ENCODE peak calls at places on chromosomes 11 and 22, in nine cellular contexts. B is body of pancreas, J is heart right ventricle, U is transverse colon, Q is pancreas, D is heart left ventricle, C is tibial artery, E is suprapubic skin, R is fibroblast of lung. F is an unnamed sample.

GRCh38 chr22:24040946-24041345 is 29.8 kb downstream of the CABIN1 start:
- DNase-seq in C (no peak), U (no peak), E (peak; percentile 8), J (no peak), B (no peak), R (no peak), Q (no peak), D (no peak), F (no peak)

GRCh38 chr11:77075425-77075905 is 8.7 kb downstream of the CAPN5 start:
- DNase-seq in C (no peak), R (no peak), E (no peak), U (peak; percentile 78), D (no peak), B (no peak), J (no peak), Q (no peak), F (peak; percentile 55)

GRCh38 chr11:29312817-29313216 is 704.0 kb downstream of the KCNA4 start:
- DNase-seq in Q (no peak), B (no peak), D (no peak), C (no peak), R (peak; percentile 39), E (no peak), U (no peak), J (no peak), F (no peak)

GRCh38 chr22:23696326-23696851 is 5.6 kb downstream of the RGL4 start:
- DNase-seq in J (no peak), Q (no peak), D (peak; percentile 48), U (peak; percentile 52), E (no peak), B (peak; percentile 39), C (no peak), R (no peak), F (no peak)

GRCh38 chr11:131579932-131580387 is 209.5 kb downstream of the NTM start:
- DNase-seq in C (no peak), J (no peak), R (peak; percentile 43), B (no peak), D (no peak), U (no peak), Q (no peak), E (no peak), F (peak; percentile 51)

GRCh38 chr22:31477329-31477728 is 12.3 kb downstream of the EIF4ENIF1 start:
- DNase-seq in Q (no peak), J (no peak), U (no peak), D (no peak), C (no peak), R (no peak), E (no peak), B (no peak), F (no peak)

GRCh38 chr11:125701858-125702621 is 21.4 kb upstream of the ACRV1 start:
- DNase-seq in J (no peak), E (no peak), D (no peak), U (no peak), C (no peak), B (no peak), Q (no peak), R (no peak), F (no peak)

GRCh38 chr11:102118937-102119336 is 8.7 kb downstream of the YAP1 start:
- DNase-seq in J (no peak), R (no peak), D (no peak), E (no peak), B (no peak), Q (no peak), C (no peak), U (no peak), F (no peak)

GRCh38 chr11:15845261-15845660 is 511.1 kb downstream of the SOX6 start:
- DNase-seq in E (no peak), Q (no peak), U (no peak), C (no peak), R (no peak), J (no peak), B (no peak), D (no peak), F (no peak)

DNA sequence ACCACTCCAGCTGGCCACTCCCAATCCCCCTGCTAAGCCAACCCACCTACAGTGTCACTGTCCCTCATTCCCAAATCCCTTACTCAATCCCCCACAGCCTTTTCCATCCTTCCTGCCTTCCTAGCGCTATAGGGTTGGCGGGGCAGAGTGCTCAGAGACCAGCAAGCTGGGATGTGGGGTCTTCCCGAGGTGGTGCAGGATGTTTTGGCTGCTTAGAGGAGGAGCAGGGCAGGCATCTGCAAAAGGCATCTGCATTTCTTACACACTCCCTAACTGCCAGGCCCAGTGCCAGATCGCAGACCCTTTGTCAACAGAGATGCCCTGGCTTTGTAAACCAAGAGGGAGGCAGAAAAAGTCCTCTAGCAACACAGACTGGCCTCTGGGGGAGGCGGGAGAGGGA is 37.9 kb upstream of the ADA2 start:
- DNase-seq in R (no peak), C (no peak), U (no peak), B (no peak), E (no peak), Q (peak; percentile 41), D (no peak), J (no peak), F (no peak)
- H3K4me3 ChIP-seq in R (no peak overlapping the region), C (no peak overlapping the region), U (no peak overlapping the region), B (no peak overlapping the region), E (no peak overlapping the region), Q (no peak overlapping the region), D (no peak overlapping the region), J (no peak overlapping the region), F (no peak overlapping the region)

GRCh38 chr11:110713469-110713776 is 1.2 kb upstream of the ARHGAP20 start:
- DNase-seq in Q (no peak), E (no peak), C (no peak), B (no peak), J (no peak), U (no peak), D (no peak), R (no peak), F (no peak)

GRCh38 chr11:110711448-110711775 is 825 bp downstream of the ARHGAP20 start:
- DNase-seq in J (no peak), R (no peak), C (no peak), U (no peak), D (no peak), E (peak; percentile 49), Q (no peak), B (no peak), F (no peak)

GRCh38 chr11:110710520-110711381 is 1.5 kb downstream of the ARHGAP20 start:
- DNase-seq in D (peak; percentile 24), B (peak; percentile 32), Q (peak; percentile 45), J (peak; percentile 24), R (peak; percentile 43), C (peak; percentile 73), U (peak; percentile 40), E (peak; percentile 71), F (peak; percentile 28)

GRCh38 chr11:110711776-110712642 is at the start of gene ARHGAP20:
- DNase-seq in R (peak; percentile 64), C (peak; percentile 83), U (peak; percentile 77), Q (peak; percentile 54), B (peak; percentile 45), J (peak; percentile 71), D (peak; percentile 48), E (peak; percentile 83), F (peak; percentile 78)

DNA sequence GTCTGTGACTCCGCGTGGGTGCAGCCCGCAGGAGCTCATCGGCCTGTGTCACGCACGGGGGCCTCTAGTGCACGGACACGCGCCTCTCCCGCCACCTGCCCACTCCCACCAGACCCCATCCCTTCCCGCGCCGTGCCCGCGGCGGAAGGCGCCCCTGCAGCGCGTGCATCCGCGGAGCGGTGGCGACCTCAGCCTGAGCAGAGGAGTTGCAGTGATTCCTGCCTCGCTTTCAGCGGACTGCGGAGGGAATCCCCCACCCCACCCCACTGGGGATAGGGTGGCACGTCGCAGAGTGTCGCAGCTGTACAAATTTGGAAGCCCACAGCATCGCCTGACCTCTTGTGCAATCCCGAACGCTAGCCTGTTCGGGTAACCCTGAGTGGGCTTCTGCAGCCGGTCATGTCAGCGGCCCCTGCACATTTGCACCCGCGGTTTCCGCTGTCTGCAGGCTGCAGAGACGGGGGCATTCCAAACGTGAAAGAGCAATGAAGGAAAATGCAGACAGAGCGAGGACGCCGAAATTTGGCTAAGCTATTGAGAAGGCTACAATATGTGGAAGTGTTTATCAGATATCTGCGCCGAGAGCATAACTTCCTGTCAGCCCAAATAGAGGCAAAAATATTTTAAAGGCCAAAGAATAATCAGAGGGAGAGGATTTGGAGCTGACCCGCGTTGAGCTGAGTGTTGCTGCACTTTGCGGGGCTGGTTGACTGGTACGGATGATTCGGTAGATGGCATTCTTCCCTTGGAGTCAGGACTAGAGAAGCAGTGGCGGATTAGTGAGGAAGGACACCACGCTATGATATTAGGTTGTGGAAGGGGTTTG is 619 bp upstream of the ARHGAP20 start:
- DNase-seq in R (peak; percentile 75), U (peak; percentile 10), J (no peak), B (no peak), C (peak; percentile 66), E (no peak), D (no peak), Q (no peak), F (no peak)
- TF ChIP-seq CTCF in R (no peak), U (no peak), J (peak; percentile 27), B (no peak), C (no peak), E (no peak), D (no peak), Q (no peak), F (peak; percentile 2)

GRCh38 chr11:35145249-35145648 is 6.3 kb downstream of the CD44 start:
- DNase-seq in J (no peak), E (peak; percentile 78), B (peak; percentile 46), C (no peak), Q (peak; percentile 45), R (no peak), D (no peak), U (peak; percentile 70), F (no peak)
- H3K36me3 ChIP-seq in J (peaks cover 63% of the 10 kb centered on the region), E (no peaks in the 10 kb centered on the region), B (no peaks in the 10 kb centered on the region), C (no peaks in the 10 kb centered on the region), Q (no peaks in the 10 kb centered on the region), R (peaks cover 19% of the 10 kb centered on the region), D (no peaks in the 10 kb centered on the region), U (no peaks in the 10 kb centered on the region), F (no peaks in the 10 kb centered on the region)

DNA sequence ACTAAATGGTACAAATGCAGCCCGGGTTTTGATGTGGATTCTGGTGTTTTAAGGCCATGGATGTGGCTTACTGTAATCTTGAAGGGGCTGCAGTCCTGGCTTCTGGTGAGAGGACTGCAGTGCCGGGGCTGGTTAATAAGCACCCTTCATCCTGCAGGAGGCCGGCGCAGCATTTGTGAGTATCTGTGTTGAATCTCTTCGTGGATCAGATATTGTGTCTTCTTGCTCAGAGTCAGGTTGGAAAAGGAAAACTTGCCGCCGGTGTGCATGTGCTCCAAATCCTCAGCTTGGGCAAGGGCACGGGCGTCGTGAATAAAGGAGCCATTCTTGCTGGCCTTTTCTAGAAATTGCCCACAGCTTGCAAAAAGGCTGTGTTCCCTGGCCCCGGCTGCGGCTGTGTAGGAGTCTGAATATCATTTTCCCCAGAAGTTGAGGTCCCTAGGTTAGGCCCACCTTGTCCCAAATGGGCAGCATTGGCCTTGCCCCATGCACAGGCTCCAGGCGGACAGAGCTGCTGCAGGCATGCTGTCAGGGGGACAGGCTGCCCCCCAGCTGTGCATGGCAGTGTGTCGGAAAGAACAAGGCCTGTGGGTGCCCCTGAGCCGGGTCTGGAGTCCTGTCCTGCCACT is 28.9 kb upstream of the PARVB start:
- DNase-seq in E (no peak), C (no peak), D (no peak), B (no peak), J (no peak), R (no peak), U (no peak), Q (no peak), F (no peak)
- H3K4me3 ChIP-seq in E (no peak overlapping the region), C (no peak overlapping the region), D (peak overlapping the region; percentile 49), B (no peak overlapping the region), J (peak overlapping the region; percentile 34), R (no peak overlapping the region), U (no peak overlapping the region), Q (no peak overlapping the region), F (no peak overlapping the region)

DNA sequence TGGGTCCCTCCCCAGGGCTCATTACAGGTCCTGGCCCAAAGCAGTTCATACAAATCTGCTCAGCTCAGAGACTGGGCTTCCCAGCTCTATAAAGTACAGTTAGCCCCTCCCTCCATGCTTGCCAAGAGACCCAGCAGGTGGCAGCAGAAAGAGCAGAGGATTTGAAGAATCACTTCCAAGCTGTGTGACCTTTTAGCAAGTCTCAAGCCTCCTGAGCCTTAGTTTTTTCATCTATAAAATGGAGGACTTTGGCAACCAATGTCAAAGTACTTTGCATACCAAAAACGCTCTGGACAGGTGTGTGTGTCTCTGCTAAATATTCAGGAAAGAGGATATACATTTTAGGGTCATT is 26.6 kb downstream of the RELT start:
- DNase-seq in B (no peak), U (no peak), E (no peak), D (no peak), C (no peak), R (no peak), Q (no peak), J (no peak), F (peak; percentile 57)
- TF ChIP-seq CTCF in B (no peak), U (no peak), E (no peak), D (no peak), C (no peak), R (no peak), Q (no peak), J (peak; percentile 25), F (no peak)

F was measured in Caco-2.